ENCODE peak calls at places on chromosomes 6 and 20, in four cellular contexts. One of them, this sample, is unnamed. For H3K9me1, the result is how much of the 10 kb centered on the place peaks cover.

GRCh38 chr6:151652338-151652737 is 155.1 kb upstream of the ESR1 start:
- DNase-seq in endothelial cell of umbilical vein: no peak
- DNase-seq in K562: no peak
- DNase-seq in IMR-90: no peak
- DNase-seq in this sample: no peak

GRCh38 chr6:57974653-57975052 is 657.2 kb downstream of the PRIM2 start:
- DNase-seq in IMR-90: no peak
- DNase-seq in endothelial cell of umbilical vein: no peak
- DNase-seq in K562: peak
- DNase-seq in this sample: no peak

GRCh38 chr20:1825492-1825891 is 69.7 kb upstream of the SIRPA start:
- DNase-seq in K562: no peak
- DNase-seq in endothelial cell of umbilical vein: peak
- DNase-seq in IMR-90: peak
- DNase-seq in this sample: no peak

GRCh38 chr6:138109042-138109997 is 2.1 kb upstream of the PERP start:
- DNase-seq in K562: peak
- DNase-seq in endothelial cell of umbilical vein: peak
- DNase-seq in IMR-90: peak
- DNase-seq in this sample: no peak

GRCh38 chr6:150410395-150410794 is 41.6 kb downstream of the IYD start:
- DNase-seq in IMR-90: no peak
- DNase-seq in K562: no peak
- DNase-seq in endothelial cell of umbilical vein: no peak
- DNase-seq in this sample: no peak

GRCh38 chr6:166543603-166544293 is 42.7 kb downstream of the RAMACL start:
- DNase-seq in K562: no peak
- DNase-seq in IMR-90: no peak
- DNase-seq in endothelial cell of umbilical vein: no peak
- DNase-seq in this sample: no peak

GRCh38 chr6:123393333-123393732 is 243.4 kb downstream of the TRDN start:
- DNase-seq in IMR-90: no peak
- DNase-seq in K562: no peak
- DNase-seq in endothelial cell of umbilical vein: peak
- DNase-seq in this sample: no peak

GRCh38 chr6:150076196-150076893 is 7.4 kb upstream of the ULBP3 start:
- DNase-seq in endothelial cell of umbilical vein: no peak
- DNase-seq in K562: no peak
- DNase-seq in IMR-90: no peak
- DNase-seq in this sample: no peak

GRCh38 chr20:43537921-43538854 is 20.6 kb upstream of the SGK2 start:
- DNase-seq in endothelial cell of umbilical vein: peak
- DNase-seq in K562: peak
- DNase-seq in IMR-90: peak
- DNase-seq in this sample: no peak

GRCh38 chr20:11850901-11851300 is 66.8 kb upstream of the BTBD3 start:
- DNase-seq in endothelial cell of umbilical vein: no peak
- DNase-seq in K562: no peak
- DNase-seq in IMR-90: peak
- DNase-seq in this sample: peak

GRCh38 chr6:69390125-69390524 is 406.7 kb downstream of the LMBRD1 start:
- DNase-seq in K562: no peak
- DNase-seq in endothelial cell of umbilical vein: no peak
- DNase-seq in IMR-90: no peak
- DNase-seq in this sample: no peak

GRCh38 chr6:82364087-82365010 is 732 bp downstream of the TPBG start:
- DNase-seq in endothelial cell of umbilical vein: peak
- DNase-seq in K562: no peak
- DNase-seq in IMR-90: peak
- DNase-seq in this sample: no peak

GRCh38 chr6:69835414-69836179 is 30.8 kb upstream of the COL19A1 start:
- DNase-seq in endothelial cell of umbilical vein: peak
- DNase-seq in K562: no peak
- DNase-seq in IMR-90: peak
- DNase-seq in this sample: no peak

GRCh38 chr6:43886067-43886461 is 116.1 kb downstream of the VEGFA start:
- DNase-seq in K562: no peak
- DNase-seq in IMR-90: no peak
- DNase-seq in endothelial cell of umbilical vein: no peak
- DNase-seq in this sample: no peak

GRCh38 chr20:9071976-9072726 is 3.3 kb downstream of the PLCB4 start:
- DNase-seq in K562: no peak
- DNase-seq in IMR-90: peak
- DNase-seq in endothelial cell of umbilical vein: no peak
- DNase-seq in this sample: no peak

GRCh38 chr6:105459049-105459448 is 56.2 kb upstream of the PREP start:
- DNase-seq in K562: no peak
- DNase-seq in IMR-90: no peak
- DNase-seq in endothelial cell of umbilical vein: peak
- DNase-seq in this sample: peak

GRCh38 chr6:144144996-144145395 is 5.3 kb upstream of the STX11 start:
- DNase-seq in IMR-90: no peak
- DNase-seq in endothelial cell of umbilical vein: peak
- DNase-seq in K562: no peak
- DNase-seq in this sample: no peak
- H3K4me2 ChIP-seq in IMR-90: no peak
- H3K4me2 ChIP-seq in endothelial cell of umbilical vein: peak
- H3K4me2 ChIP-seq in K562: no peak
- H3K4me2 ChIP-seq in this sample: no peak

GRCh38 chr6:145143379-145143778 is 591.9 kb downstream of the EPM2A start:
- DNase-seq in K562: no peak
- DNase-seq in IMR-90: no peak
- DNase-seq in endothelial cell of umbilical vein: no peak
- DNase-seq in this sample: no peak
- H3K9me1 ChIP-seq in K562: under half
- H3K9me1 ChIP-seq in IMR-90: under half
- H3K9me1 ChIP-seq in endothelial cell of umbilical vein: under half
- H3K9me1 ChIP-seq in this sample: under half

DNA sequence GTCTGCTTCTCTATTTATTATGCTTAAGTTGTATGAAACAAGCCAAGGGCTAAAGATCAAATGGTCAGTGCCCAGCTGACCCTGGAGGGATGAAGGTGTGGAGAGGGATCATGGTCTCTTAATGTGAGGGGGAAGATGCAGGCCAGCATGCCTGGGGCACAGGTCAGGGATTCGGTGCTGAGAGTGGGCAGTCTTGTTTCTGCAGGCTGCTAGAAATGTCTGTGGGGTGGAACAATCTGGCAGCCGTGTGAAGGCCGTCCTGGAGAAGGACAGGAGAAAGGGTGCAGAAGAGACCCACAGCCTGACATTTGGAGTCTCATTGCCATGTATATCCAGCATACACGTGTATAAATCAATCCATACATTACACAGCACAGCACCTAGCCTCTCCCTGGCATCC is 258.3 kb upstream of the MOCS1 start:
- DNase-seq in endothelial cell of umbilical vein: no peak
- DNase-seq in K562: no peak
- DNase-seq in IMR-90: no peak
- DNase-seq in this sample: no peak
- H3K4me2 ChIP-seq in endothelial cell of umbilical vein: no peak
- H3K4me2 ChIP-seq in K562: no peak
- H3K4me2 ChIP-seq in IMR-90: no peak
- H3K4me2 ChIP-seq in this sample: no peak

DNA sequence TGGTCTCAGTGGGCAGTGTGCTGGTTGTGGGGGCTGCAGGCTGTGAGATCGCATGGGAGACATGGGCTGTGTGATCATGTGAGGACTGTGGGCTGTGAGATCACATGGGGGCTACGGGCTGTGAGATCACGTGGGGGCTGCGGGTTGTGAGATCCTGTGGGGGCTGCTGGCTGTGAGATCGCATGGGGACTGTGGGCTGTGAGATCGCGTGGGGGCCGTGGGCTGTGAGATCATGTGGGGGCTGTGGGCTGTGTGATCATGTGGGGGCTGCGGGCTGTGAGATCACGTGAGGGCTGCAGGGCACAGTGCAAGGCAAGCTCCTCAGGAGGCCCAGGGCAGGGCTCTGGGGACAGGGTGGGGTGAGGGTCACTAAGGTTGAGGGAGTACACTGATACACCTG is 140.5 kb upstream of the CST7 start:
- DNase-seq in K562: no peak
- DNase-seq in IMR-90: no peak
- DNase-seq in endothelial cell of umbilical vein: no peak
- DNase-seq in this sample: no peak
- H3K9me1 ChIP-seq in K562: under half
- H3K9me1 ChIP-seq in IMR-90: under half
- H3K9me1 ChIP-seq in endothelial cell of umbilical vein: under half
- H3K9me1 ChIP-seq in this sample: under half

DNA sequence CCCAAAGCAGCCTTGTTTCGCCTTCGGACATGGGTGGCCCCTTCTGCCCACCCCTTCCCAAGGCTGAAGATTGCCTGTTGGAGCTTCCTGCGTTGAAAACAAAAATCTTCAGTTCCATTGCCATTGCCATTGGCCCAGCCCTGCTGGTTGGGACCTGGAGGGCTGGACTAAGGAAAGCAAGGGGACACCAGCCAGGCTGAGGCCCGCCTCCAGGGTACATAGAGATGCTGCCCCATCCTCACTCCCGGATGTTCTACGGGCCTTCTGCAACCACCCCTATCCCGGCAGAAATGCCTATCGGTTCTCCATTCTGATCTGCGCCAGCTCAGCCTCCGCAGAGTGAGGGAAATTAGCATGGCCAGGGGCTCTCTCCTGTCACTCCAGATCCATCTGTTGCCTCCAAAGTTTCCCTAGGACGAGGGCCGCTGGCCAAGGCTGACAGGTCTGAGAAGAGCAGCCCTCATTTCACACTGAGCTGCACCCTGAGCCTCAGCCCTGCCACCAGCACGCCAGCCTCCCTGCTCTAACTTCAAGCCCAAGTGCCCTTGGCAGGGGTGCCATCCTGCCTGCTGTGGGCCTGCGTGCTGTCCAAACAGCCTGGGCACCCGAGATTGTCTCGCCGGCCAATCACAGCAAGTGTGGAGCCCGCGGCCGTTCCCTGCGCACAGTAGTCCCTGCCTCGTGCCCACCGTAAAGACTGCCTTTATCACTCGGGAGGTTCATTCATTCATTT is 13.5 kb upstream of the STX16 start:
- DNase-seq in endothelial cell of umbilical vein: no peak
- DNase-seq in K562: no peak
- DNase-seq in IMR-90: no peak
- DNase-seq in this sample: no peak
- H3K4me2 ChIP-seq in endothelial cell of umbilical vein: no peak
- H3K4me2 ChIP-seq in K562: no peak
- H3K4me2 ChIP-seq in IMR-90: no peak
- H3K4me2 ChIP-seq in this sample: no peak

DNA sequence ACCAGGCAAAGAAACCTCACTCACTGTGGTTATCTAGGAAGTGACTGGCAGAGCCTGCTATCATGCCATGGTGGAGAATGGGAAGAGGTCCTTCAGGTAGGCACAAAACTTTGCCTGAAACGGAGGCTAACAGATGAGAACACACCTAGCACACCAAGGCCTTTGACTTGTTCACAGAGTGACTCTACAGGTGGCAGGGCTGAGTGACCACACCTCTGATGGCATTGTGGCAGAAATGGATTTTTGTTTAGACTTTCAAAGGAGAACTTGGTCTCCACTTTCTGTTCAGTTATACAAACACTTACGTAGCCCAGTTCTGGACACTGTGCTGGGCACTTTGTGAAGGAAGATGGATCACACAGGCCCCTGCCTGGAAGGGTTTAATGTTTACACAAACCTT is 116.3 kb upstream of the ENPP5 start:
- DNase-seq in endothelial cell of umbilical vein: no peak
- DNase-seq in IMR-90: no peak
- DNase-seq in K562: no peak
- DNase-seq in this sample: no peak
- H3K9me1 ChIP-seq in endothelial cell of umbilical vein: under half
- H3K9me1 ChIP-seq in IMR-90: under half
- H3K9me1 ChIP-seq in K562: under half
- H3K9me1 ChIP-seq in this sample: under half

GRCh38 chr6:87714093-87714809 is 12.2 kb upstream of the AKIRIN2 start:
- DNase-seq in IMR-90: peak
- DNase-seq in K562: no peak
- DNase-seq in endothelial cell of umbilical vein: peak
- DNase-seq in this sample: no peak
- H3K4me2 ChIP-seq in IMR-90: no peak
- H3K4me2 ChIP-seq in K562: no peak
- H3K4me2 ChIP-seq in endothelial cell of umbilical vein: no peak
- H3K4me2 ChIP-seq in this sample: peak

GRCh38 chr6:121652726-121653623 is 217.5 kb downstream of the GJA1 start:
- DNase-seq in IMR-90: peak
- DNase-seq in K562: no peak
- DNase-seq in endothelial cell of umbilical vein: peak
- DNase-seq in this sample: no peak
- H3K9me1 ChIP-seq in IMR-90: under half
- H3K9me1 ChIP-seq in K562: under half
- H3K9me1 ChIP-seq in endothelial cell of umbilical vein: under half
- H3K9me1 ChIP-seq in this sample: under half

GRCh38 chr20:41509316-41509715 is 108.9 kb downstream of the CHD6 start:
- DNase-seq in endothelial cell of umbilical vein: no peak
- DNase-seq in IMR-90: no peak
- DNase-seq in K562: no peak
- DNase-seq in this sample: no peak

GRCh38 chr20:41508335-41508734 is 109.8 kb downstream of the CHD6 start:
- DNase-seq in K562: no peak
- DNase-seq in IMR-90: no peak
- DNase-seq in endothelial cell of umbilical vein: peak
- DNase-seq in this sample: no peak

GRCh38 chr20:41506192-41506915 is 111.8 kb downstream of the CHD6 start:
- DNase-seq in K562: no peak
- DNase-seq in IMR-90: no peak
- DNase-seq in endothelial cell of umbilical vein: no peak
- DNase-seq in this sample: no peak

GRCh38 chr20:41509801-41510200 is 108.4 kb downstream of the CHD6 start:
- DNase-seq in IMR-90: peak
- DNase-seq in K562: no peak
- DNase-seq in endothelial cell of umbilical vein: no peak
- DNase-seq in this sample: no peak

GRCh38 chr20:41507851-41508250 is 110.3 kb downstream of the CHD6 start:
- DNase-seq in endothelial cell of umbilical vein: no peak
- DNase-seq in IMR-90: no peak
- DNase-seq in K562: no peak
- DNase-seq in this sample: no peak
- H3K4me2 ChIP-seq in endothelial cell of umbilical vein: no peak
- H3K4me2 ChIP-seq in IMR-90: peak
- H3K4me2 ChIP-seq in K562: no peak
- H3K4me2 ChIP-seq in this sample: no peak

GRCh38 chr20:45246109-45246508 is 8.3 kb downstream of the SLPI start:
- DNase-seq in K562: no peak
- DNase-seq in IMR-90: no peak
- DNase-seq in endothelial cell of umbilical vein: no peak
- DNase-seq in this sample: no peak
- H3K9me1 ChIP-seq in K562: under half
- H3K9me1 ChIP-seq in IMR-90: under half
- H3K9me1 ChIP-seq in endothelial cell of umbilical vein: under half
- H3K9me1 ChIP-seq in this sample: under half

This sample was measured in keratinocyte.